ENCODE peak calls at places on chromosomes 3 and 15, in ten cellular contexts. A, V, P, T, O, C, I, W, S and R are unnamed samples.

GRCh38 chr15:45276851-45277250 is 24.8 kb downstream of the SLC28A2 start:
- DNase-seq in A (no peak), P (no peak), T (no peak), O (peak; percentile 49), I (peak; percentile 32), C (peak; percentile 44), W (peak; percentile 6), S (no peak), V (no peak), R (peak; percentile 22)

GRCh38 chr3:146739203-146739671 is 134.1 kb upstream of the PLSCR5 start:
- DNase-seq in A (no peak), I (no peak), S (no peak), W (no peak), P (no peak), C (no peak), T (no peak), V (no peak), O (no peak), R (peak; percentile 20)

GRCh38 chr15:85804481-85805165 is 9.9 kb upstream of the KLHL25 start:
- DNase-seq in O (no peak), W (no peak), I (peak; percentile 28), T (no peak), A (no peak), P (no peak), V (no peak), C (no peak), S (no peak), R (no peak)

GRCh38 chr3:117523407-117523806 is 813.8 kb downstream of the TUSC7 start:
- DNase-seq in W (no peak), C (no peak), A (no peak), S (no peak), P (no peak), I (no peak), O (no peak), V (no peak), T (no peak), R (no peak)

GRCh38 chr3:188832961-188833615 is 338.7 kb upstream of the TPRG1 start:
- DNase-seq in V (no peak), O (peak; percentile 3), C (peak; percentile 44), I (peak; percentile 46), P (no peak), S (no peak), W (no peak), T (no peak), A (no peak), R (no peak)

GRCh38 chr3:50372349-50372748 is 13.0 kb upstream of the TMEM115 start:
- DNase-seq in T (no peak), W (no peak), O (no peak), V (no peak), C (no peak), A (no peak), I (no peak), S (no peak), P (no peak), R (no peak)

GRCh38 chr3:72348357-72348756 is 499.9 kb downstream of the SHQ1 start:
- DNase-seq in C (no peak), I (no peak), W (no peak), S (no peak), A (no peak), O (no peak), T (no peak), V (no peak), P (no peak), R (no peak)

GRCh38 chr3:52481819-52482521 is 13.2 kb upstream of the STAB1 start:
- DNase-seq in O (no peak), C (no peak), V (no peak), I (peak; percentile 20), W (no peak), A (no peak), T (no peak), P (no peak), S (no peak), R (no peak)

GRCh38 chr15:25714538-25714840 is 148.6 kb downstream of the ATP10A start:
- DNase-seq in A (no peak), I (no peak), P (no peak), V (no peak), C (no peak), S (no peak), W (no peak), O (no peak), T (no peak), R (no peak)

GRCh38 chr3:140903196-140903595 is 38.4 kb upstream of the SLC25A36 start:
- DNase-seq in T (no peak), C (no peak), A (no peak), O (no peak), W (no peak), V (no peak), S (no peak), P (no peak), I (no peak), R (no peak)

GRCh38 chr3:161171639-161172552 is 49.2 kb upstream of the NMD3 start:
- DNase-seq in I (peak; percentile 39), W (peak; percentile 30), S (no peak), P (no peak), V (no peak), A (no peak), T (no peak), C (no peak), O (peak; percentile 33), R (no peak)

GRCh38 chr15:98003528-98003927 is 43.0 kb downstream of the ARRDC4 start:
- DNase-seq in O (no peak), W (no peak), A (no peak), T (no peak), V (no peak), P (no peak), S (no peak), I (no peak), C (no peak), R (no peak)

GRCh38 chr3:46882377-46883015 is 5.0 kb downstream of the PTH1R start:
- DNase-seq in A (no peak), O (no peak), C (no peak), T (no peak), V (peak; percentile 57), S (no peak), I (peak; percentile 56), P (no peak), W (peak; percentile 27), R (peak; percentile 12)

GRCh38 chr3:109930592-109930991 is 593.2 kb upstream of the DPPA4 start:
- DNase-seq in A (no peak), O (peak; percentile 20), P (no peak), S (no peak), V (no peak), I (no peak), T (no peak), W (no peak), C (no peak), R (no peak)

GRCh38 chr3:152335273-152335672 is 66.5 kb downstream of the MBNL1 start:
- DNase-seq in A (no peak), S (no peak), T (no peak), P (no peak), I (no peak), C (no peak), O (no peak), V (no peak), W (no peak), R (no peak)
- H3K4me3 ChIP-seq in A (no peak overlapping the region), S (no peak overlapping the region), T (no peak overlapping the region), P (no peak overlapping the region), I (no peak overlapping the region), C (no peak overlapping the region), O (no peak overlapping the region), V (no peak overlapping the region), W (no peak overlapping the region), R (no peak overlapping the region)

DNA sequence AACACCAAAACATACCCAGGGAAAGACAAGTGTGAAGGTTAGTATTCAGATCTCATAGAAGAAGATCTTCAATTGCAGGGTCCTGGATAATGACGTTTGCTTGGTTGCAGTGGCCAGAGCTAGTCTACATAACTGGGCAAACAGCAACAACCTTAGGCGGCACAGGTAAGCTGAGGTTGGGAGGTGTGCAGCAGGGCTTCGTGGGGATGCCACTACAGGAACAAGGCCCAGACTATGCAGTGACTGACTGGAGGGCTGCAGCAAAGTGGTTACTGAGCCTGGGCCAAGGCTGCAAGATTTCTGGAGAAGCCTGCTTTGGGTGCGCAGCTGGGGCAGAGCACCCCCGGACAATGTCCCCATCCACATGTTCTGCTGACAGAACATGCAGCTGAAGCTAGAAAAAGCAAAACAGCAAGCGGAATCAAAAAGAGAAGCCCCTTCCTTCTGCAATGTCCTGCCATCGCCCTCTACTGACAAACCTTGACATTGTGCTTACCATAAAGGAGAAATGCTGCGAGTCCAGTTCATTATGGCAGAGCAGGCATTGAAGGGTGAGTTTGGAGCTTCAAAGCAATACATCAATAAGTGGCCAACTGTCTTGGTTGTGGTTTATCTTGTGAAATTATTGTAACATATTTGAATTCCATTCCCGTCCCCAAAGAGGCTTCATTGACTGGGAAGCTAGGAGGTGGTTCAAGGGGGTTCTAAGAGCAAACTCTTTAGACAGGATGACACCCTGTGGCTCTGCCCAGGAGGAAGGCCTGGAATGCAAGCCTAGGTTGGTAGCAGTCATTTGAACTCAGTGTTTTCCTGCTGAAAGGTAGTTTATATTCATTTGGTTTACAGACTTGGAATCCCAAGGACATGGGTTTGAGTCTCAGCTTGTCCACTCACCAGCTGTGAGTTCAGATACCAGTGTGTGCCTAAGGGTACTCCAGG is 217.0 kb downstream of the PDCD6IP start:
- DNase-seq in W (peak; percentile 20), T (no peak), P (no peak), O (peak; percentile 39), C (peak; percentile 32), A (no peak), S (no peak), I (peak; percentile 21), V (no peak), R (peak; percentile 34)
- TF ChIP-seq CTCF in W (peak; percentile 35), T (no peak), P (no peak), O (peak; percentile 49), C (no peak), A (no peak), S (no peak), I (peak; percentile 41), V (no peak), R (no peak)

GRCh38 chr15:95604634-95605036 is 725.9 kb upstream of the NR2F2 start:
- DNase-seq in T (no peak), V (peak; percentile 57), O (peak; percentile 98), A (no peak), S (peak; percentile 27), C (peak; percentile 97), P (peak; percentile 61), I (peak; percentile 97), W (peak; percentile 85), R (no peak)
- H3K4me3 ChIP-seq in T (no peak overlapping the region), V (no peak overlapping the region), O (no peak overlapping the region), A (no peak overlapping the region), S (no peak overlapping the region), C (no peak overlapping the region), P (no peak overlapping the region), I (no peak overlapping the region), W (no peak overlapping the region), R (no peak overlapping the region)

DNA sequence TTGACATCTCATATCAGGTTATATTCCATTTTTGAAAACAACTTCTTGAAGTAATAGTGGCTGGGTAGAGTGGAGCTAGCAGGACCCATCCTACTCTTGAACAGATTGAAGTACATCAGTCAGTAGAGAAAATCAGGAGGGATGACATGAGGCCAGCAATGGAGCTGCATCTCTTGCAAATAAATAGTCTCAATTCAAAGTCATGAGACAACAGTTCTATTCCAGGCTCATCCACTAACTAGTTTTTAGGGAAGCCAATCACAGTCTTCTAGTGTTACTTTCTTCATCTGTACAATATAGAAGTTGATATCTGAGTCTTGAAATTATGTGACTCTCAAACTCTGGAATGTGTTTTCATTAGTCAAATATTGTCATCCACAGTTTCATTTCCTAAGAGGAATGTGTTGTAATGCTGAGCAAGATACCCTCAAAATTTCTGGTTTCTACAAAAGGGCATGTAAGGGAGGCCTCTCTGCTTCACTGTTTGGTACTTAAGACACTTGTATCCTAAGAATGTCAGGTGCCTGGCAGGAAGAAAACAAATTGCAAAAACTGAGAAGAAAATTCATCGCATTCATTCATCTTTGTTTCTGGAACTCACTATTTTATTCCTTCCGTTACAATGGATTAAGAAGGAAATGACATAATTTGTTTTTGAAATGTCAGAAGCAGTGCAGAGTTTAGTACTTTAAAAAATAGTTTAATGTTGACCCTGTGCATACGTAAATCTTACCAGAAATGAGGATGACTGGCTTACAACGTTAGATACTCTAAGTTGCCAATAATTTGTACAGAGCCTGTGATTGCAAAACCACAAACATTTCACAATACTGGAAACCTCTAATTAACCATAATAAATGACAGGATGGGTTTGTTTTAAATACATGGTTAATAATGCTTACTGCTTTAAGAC is 477.5 kb downstream of the RBMS3 start:
- DNase-seq in O (peak; percentile 93), W (peak; percentile 85), T (no peak), A (no peak), I (peak; percentile 95), V (no peak), S (no peak), C (peak; percentile 92), P (no peak), R (no peak)
- TF ChIP-seq CTCF in O (no peak), W (no peak), T (no peak), A (no peak), I (no peak), V (no peak), S (no peak), C (no peak), P (no peak), R (no peak)